ENCODE peak calls at places on chromosomes 12 and 14, in nine cellular contexts. One of them, this sample, is unnamed.

GRCh38 chr12:19683178-19683927 is 244.1 kb downstream of the AEBP2 start:
- DNase-seq in transverse colon: no peak
- DNase-seq in spleen: no peak
- DNase-seq in stomach: no peak
- DNase-seq in ovary: no peak
- DNase-seq in K562: no peak
- DNase-seq in IMR-90: peak
- DNase-seq in sigmoid colon: no peak
- DNase-seq in heart left ventricle: no peak
- DNase-seq in this sample: no peak

GRCh38 chr14:37081220-37081619 is 91.2 kb downstream of the SLC25A21 start:
- DNase-seq in transverse colon: no peak
- DNase-seq in spleen: no peak
- DNase-seq in stomach: no peak
- DNase-seq in ovary: no peak
- DNase-seq in K562: no peak
- DNase-seq in IMR-90: peak
- DNase-seq in sigmoid colon: no peak
- DNase-seq in heart left ventricle: no peak
- DNase-seq in this sample: no peak

GRCh38 chr14:93263416-93263815 is 56.4 kb downstream of the UBR7 start:
- DNase-seq in transverse colon: no peak
- DNase-seq in spleen: no peak
- DNase-seq in stomach: no peak
- DNase-seq in ovary: no peak
- DNase-seq in K562: no peak
- DNase-seq in IMR-90: peak
- DNase-seq in sigmoid colon: no peak
- DNase-seq in heart left ventricle: no peak
- DNase-seq in this sample: no peak

GRCh38 chr14:69034612-69035262 is 55.6 kb upstream of the ACTN1 start:
- DNase-seq in transverse colon: no peak
- DNase-seq in spleen: no peak
- DNase-seq in stomach: no peak
- DNase-seq in ovary: no peak
- DNase-seq in K562: no peak
- DNase-seq in IMR-90: peak
- DNase-seq in sigmoid colon: no peak
- DNase-seq in heart left ventricle: no peak
- DNase-seq in this sample: no peak

GRCh38 chr14:79036506-79036905 is 866.3 kb downstream of the NRXN3 start:
- DNase-seq in transverse colon: no peak
- DNase-seq in spleen: no peak
- DNase-seq in stomach: no peak
- DNase-seq in ovary: no peak
- DNase-seq in K562: no peak
- DNase-seq in IMR-90: no peak
- DNase-seq in sigmoid colon: no peak
- DNase-seq in heart left ventricle: no peak
- DNase-seq in this sample: no peak

GRCh38 chr12:53048033-53048779 is 1.7 kb upstream of the TNS2 start:
- DNase-seq in transverse colon: peak
- DNase-seq in spleen: peak
- DNase-seq in stomach: peak
- DNase-seq in ovary: peak
- DNase-seq in K562: no peak
- DNase-seq in IMR-90: no peak
- DNase-seq in sigmoid colon: peak
- DNase-seq in heart left ventricle: peak
- DNase-seq in this sample: no peak

GRCh38 chr14:45610303-45610702 is 357.3 kb upstream of the MIS18BP1 start:
- DNase-seq in transverse colon: no peak
- DNase-seq in spleen: no peak
- DNase-seq in stomach: no peak
- DNase-seq in ovary: no peak
- DNase-seq in K562: no peak
- DNase-seq in IMR-90: no peak
- DNase-seq in sigmoid colon: no peak
- DNase-seq in heart left ventricle: no peak
- DNase-seq in this sample: no peak

GRCh38 chr14:99936738-99937474 is 128.3 kb upstream of the EVL start:
- DNase-seq in transverse colon: no peak
- DNase-seq in spleen: no peak
- DNase-seq in stomach: no peak
- DNase-seq in ovary: no peak
- DNase-seq in K562: no peak
- DNase-seq in IMR-90: no peak
- DNase-seq in sigmoid colon: no peak
- DNase-seq in heart left ventricle: no peak
- DNase-seq in this sample: no peak

GRCh38 chr12:56877195-56878009 is 56.8 kb downstream of the SDR9C7 start:
- DNase-seq in transverse colon: no peak
- DNase-seq in spleen: no peak
- DNase-seq in stomach: no peak
- DNase-seq in ovary: no peak
- DNase-seq in K562: peak
- DNase-seq in IMR-90: no peak
- DNase-seq in sigmoid colon: no peak
- DNase-seq in heart left ventricle: no peak
- DNase-seq in this sample: no peak

GRCh38 chr12:26520154-26520553 is 312.8 kb downstream of the ITPR2 start:
- DNase-seq in transverse colon: no peak
- DNase-seq in spleen: no peak
- DNase-seq in stomach: no peak
- DNase-seq in ovary: no peak
- DNase-seq in K562: no peak
- DNase-seq in IMR-90: no peak
- DNase-seq in sigmoid colon: no peak
- DNase-seq in heart left ventricle: no peak
- DNase-seq in this sample: no peak

GRCh38 chr12:122480753-122481152 is 20.0 kb downstream of the ZCCHC8 start:
- DNase-seq in transverse colon: no peak
- DNase-seq in spleen: no peak
- DNase-seq in stomach: no peak
- DNase-seq in ovary: no peak
- DNase-seq in K562: no peak
- DNase-seq in IMR-90: no peak
- DNase-seq in sigmoid colon: no peak
- DNase-seq in heart left ventricle: no peak
- DNase-seq in this sample: no peak

GRCh38 chr14:77212933-77213656 is 31.5 kb downstream of the TMEM63C start:
- DNase-seq in transverse colon: peak
- DNase-seq in spleen: no peak
- DNase-seq in stomach: peak
- DNase-seq in ovary: no peak
- DNase-seq in K562: peak
- DNase-seq in IMR-90: no peak
- DNase-seq in sigmoid colon: no peak
- DNase-seq in heart left ventricle: no peak
- DNase-seq in this sample: no peak

GRCh38 chr14:99568567-99569560 is 35.1 kb downstream of the CCDC85C start:
- DNase-seq in transverse colon: no peak
- DNase-seq in spleen: no peak
- DNase-seq in stomach: peak
- DNase-seq in ovary: no peak
- DNase-seq in K562: peak
- DNase-seq in IMR-90: peak
- DNase-seq in sigmoid colon: peak
- DNase-seq in heart left ventricle: peak
- DNase-seq in this sample: no peak

GRCh38 chr12:110317921-110318320 is 36.9 kb downstream of the ATP2A2 start:
- DNase-seq in transverse colon: no peak
- DNase-seq in spleen: no peak
- DNase-seq in stomach: no peak
- DNase-seq in ovary: no peak
- DNase-seq in K562: no peak
- DNase-seq in IMR-90: peak
- DNase-seq in sigmoid colon: no peak
- DNase-seq in heart left ventricle: no peak
- DNase-seq in this sample: no peak

GRCh38 chr12:131461096-131461495 is 249.8 kb upstream of the SFSWAP start:
- DNase-seq in transverse colon: no peak
- DNase-seq in spleen: no peak
- DNase-seq in stomach: peak
- DNase-seq in ovary: no peak
- DNase-seq in K562: no peak
- DNase-seq in IMR-90: no peak
- DNase-seq in sigmoid colon: no peak
- DNase-seq in heart left ventricle: no peak
- DNase-seq in this sample: no peak

GRCh38 chr12:128402481-128402880 is 135.5 kb downstream of the TMEM132C start:
- DNase-seq in transverse colon: no peak
- DNase-seq in spleen: no peak
- DNase-seq in stomach: no peak
- DNase-seq in ovary: no peak
- DNase-seq in K562: no peak
- DNase-seq in IMR-90: no peak
- DNase-seq in sigmoid colon: no peak
- DNase-seq in heart left ventricle: no peak
- DNase-seq in this sample: no peak

DNA sequence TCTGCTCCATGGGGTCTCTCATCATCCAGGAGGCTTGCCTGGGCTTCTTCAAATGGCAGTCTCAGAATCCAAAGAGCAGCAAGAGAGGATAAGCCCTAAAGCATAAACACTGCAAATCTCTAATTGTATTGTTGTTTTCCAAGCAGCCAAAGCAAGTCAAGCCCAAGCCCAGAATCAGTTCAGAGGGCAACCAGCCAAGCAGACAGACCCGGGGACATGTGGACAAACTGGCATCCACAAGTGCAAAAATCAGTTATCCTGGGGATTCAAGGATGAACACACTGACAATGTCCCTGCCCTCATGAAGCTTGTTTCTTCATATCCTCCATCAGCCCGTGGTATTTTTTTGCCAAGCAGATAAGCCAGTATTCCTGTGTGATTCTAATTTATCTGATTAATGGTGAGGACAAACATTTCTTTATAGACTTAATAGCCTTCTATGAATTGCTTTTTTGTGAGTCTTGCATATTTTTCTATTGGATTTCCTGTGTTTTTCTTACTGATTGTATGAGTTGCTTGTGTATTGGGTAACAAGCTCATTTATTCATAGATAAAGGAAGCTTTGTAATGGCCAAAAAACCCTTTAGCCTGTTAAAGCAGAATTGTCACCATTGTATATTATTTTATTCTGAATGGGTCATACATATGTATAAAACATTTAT is 262.4 kb downstream of the GXYLT1 start:
- DNase-seq in transverse colon: no peak
- DNase-seq in spleen: no peak
- DNase-seq in stomach: no peak
- DNase-seq in ovary: no peak
- DNase-seq in K562: no peak
- DNase-seq in IMR-90: no peak
- DNase-seq in sigmoid colon: no peak
- DNase-seq in heart left ventricle: no peak
- DNase-seq in this sample: no peak
- TF ChIP-seq POLR2A in transverse colon: no peak
- TF ChIP-seq POLR2A in spleen: no peak
- TF ChIP-seq POLR2A in stomach: no peak
- TF ChIP-seq POLR2A in ovary: no peak
- TF ChIP-seq POLR2A in K562: no peak
- TF ChIP-seq POLR2A in IMR-90: no peak
- TF ChIP-seq POLR2A in sigmoid colon: no peak
- TF ChIP-seq POLR2A in heart left ventricle: no peak
- TF ChIP-seq POLR2A in this sample: no peak

DNA sequence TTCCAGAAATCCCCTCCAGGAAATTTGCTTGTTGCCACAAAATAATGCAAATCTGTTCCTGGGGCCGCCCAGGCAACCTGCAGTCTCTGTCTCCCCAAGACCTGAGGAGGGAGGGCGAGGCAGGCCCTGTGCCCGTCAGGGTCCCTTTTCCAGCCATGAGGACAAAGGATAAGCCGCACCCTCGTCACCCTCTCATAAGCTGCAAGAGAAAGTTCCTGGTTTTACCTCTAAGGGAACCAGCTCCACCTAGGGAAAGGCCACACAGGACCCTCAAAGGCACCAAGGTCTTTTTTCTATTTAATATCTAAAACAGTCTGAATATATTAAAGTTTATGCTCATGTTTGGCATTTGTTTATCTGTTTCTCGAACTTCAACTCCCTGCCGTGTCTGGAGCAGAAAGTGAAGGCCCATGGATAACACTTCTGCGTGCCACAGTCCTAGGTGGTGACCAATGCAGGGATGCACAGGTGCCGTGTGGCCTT is 44.9 kb downstream of the PSMA6 start:
- DNase-seq in transverse colon: no peak
- DNase-seq in spleen: no peak
- DNase-seq in stomach: no peak
- DNase-seq in ovary: no peak
- DNase-seq in K562: no peak
- DNase-seq in IMR-90: no peak
- DNase-seq in sigmoid colon: no peak
- DNase-seq in heart left ventricle: no peak
- DNase-seq in this sample: no peak
- H3K4me3 ChIP-seq in transverse colon: no peak
- H3K4me3 ChIP-seq in spleen: no peak
- H3K4me3 ChIP-seq in stomach: no peak
- H3K4me3 ChIP-seq in ovary: no peak
- H3K4me3 ChIP-seq in K562: no peak
- H3K4me3 ChIP-seq in IMR-90: no peak
- H3K4me3 ChIP-seq in sigmoid colon: no peak
- H3K4me3 ChIP-seq in heart left ventricle: no peak
- H3K4me3 ChIP-seq in this sample: no peak

GRCh38 chr12:119444462-119445044 is 110.0 kb downstream of the CCDC60 start:
- DNase-seq in transverse colon: peak
- DNase-seq in spleen: no peak
- DNase-seq in stomach: peak
- DNase-seq in ovary: no peak
- DNase-seq in K562: peak
- DNase-seq in IMR-90: no peak
- DNase-seq in sigmoid colon: no peak
- DNase-seq in heart left ventricle: peak
- DNase-seq in this sample: no peak
- TF ChIP-seq POLR2A in transverse colon: no peak
- TF ChIP-seq POLR2A in spleen: no peak
- TF ChIP-seq POLR2A in stomach: no peak
- TF ChIP-seq POLR2A in ovary: no peak
- TF ChIP-seq POLR2A in K562: no peak
- TF ChIP-seq POLR2A in IMR-90: no peak
- TF ChIP-seq POLR2A in sigmoid colon: no peak
- TF ChIP-seq POLR2A in heart left ventricle: no peak
- TF ChIP-seq POLR2A in this sample: no peak

DNA sequence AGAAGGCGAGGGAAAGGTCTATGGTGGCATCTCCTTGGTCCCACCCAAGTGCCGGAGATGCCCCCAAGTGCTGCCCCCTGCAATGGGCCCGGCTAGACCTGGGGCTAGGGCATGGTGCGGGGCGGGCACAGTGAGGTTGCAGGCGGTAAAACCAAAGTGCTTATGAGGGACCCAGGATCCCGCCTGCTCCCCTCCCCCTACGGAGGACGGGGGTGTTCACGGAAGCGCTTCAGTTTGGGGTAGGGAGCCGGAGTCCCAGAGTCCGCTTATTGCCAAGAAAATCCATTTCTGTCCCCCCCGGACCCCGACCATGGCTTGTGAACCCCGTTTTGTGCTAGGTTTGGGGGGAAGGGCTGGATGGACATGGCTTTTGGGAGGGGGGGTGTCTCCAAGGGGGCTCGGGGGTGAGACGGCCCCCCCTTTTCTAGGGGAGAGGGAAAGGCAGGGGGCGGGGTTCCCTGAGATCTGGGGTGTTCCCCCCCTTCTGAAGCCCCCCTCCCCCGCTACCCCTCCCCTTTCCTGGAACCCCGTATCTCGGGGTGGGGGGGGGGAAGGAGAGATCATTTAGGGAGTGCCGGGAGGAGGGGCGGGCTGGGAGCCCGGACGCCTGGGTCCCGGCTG is 5.4 kb upstream of the GPR84 start:
- DNase-seq in transverse colon: no peak
- DNase-seq in spleen: peak
- DNase-seq in stomach: no peak
- DNase-seq in ovary: peak
- DNase-seq in K562: no peak
- DNase-seq in IMR-90: no peak
- DNase-seq in sigmoid colon: no peak
- DNase-seq in heart left ventricle: no peak
- DNase-seq in this sample: no peak
- H3K4me3 ChIP-seq in transverse colon: peak
- H3K4me3 ChIP-seq in spleen: no peak
- H3K4me3 ChIP-seq in stomach: peak
- H3K4me3 ChIP-seq in ovary: peak
- H3K4me3 ChIP-seq in K562: peak
- H3K4me3 ChIP-seq in IMR-90: peak
- H3K4me3 ChIP-seq in sigmoid colon: peak
- H3K4me3 ChIP-seq in heart left ventricle: peak
- H3K4me3 ChIP-seq in this sample: peak

This sample was measured in suprapubic skin.